ENCODE peak calls at places on chromosomes 13 and 19, in four cellular contexts. W, X, U and S are unnamed samples.

GRCh38 chr13:110683203-110683883 is 22.6 kb downstream of the CARS2 start:
- DNase-seq in X (peak; percentile 47), W (no peak), U (no peak), S (peak; percentile 37)

GRCh38 chr19:45739498-45740439 is 6.5 kb downstream of the MEIOSIN start:
- DNase-seq in X (no peak), W (no peak), U (no peak), S (no peak)

GRCh38 chr13:89749888-89750287 is 1597.6 kb upstream of the MIR17HG start:
- DNase-seq in X (peak; percentile 13), U (no peak), W (no peak), S (no peak)

GRCh38 chr13:40682449-40683240 is 16.2 kb upstream of the FOXO1 start:
- DNase-seq in U (no peak), W (no peak), X (peak; percentile 36), S (peak; percentile 32)

GRCh38 chr19:50820549-50821247 is 2.9 kb downstream of the KLK1 start:
- DNase-seq in X (no peak), W (peak; percentile 67), U (no peak), S (no peak)

GRCh38 chr19:40416918-40417713 is 3.9 kb upstream of the PRX start:
- DNase-seq in W (no peak), X (peak; percentile 90), U (no peak), S (no peak)

GRCh38 chr13:27791146-27791900 is 960 bp upstream of the GSX1 start:
- DNase-seq in X (no peak), U (no peak), W (no peak), S (no peak)

GRCh38 chr19:20664917-20665781 is 3.8 kb upstream of the ZNF626 start:
- DNase-seq in U (peak; percentile 24), X (no peak), W (peak; percentile 68), S (peak; percentile 62)

GRCh38 chr19:35042954-35043604 is 1.6 kb downstream of the HPN start:
- DNase-seq in X (no peak), U (no peak), W (no peak), S (no peak)

GRCh38 chr19:35042056-35042730 is 672 bp downstream of the HPN start:
- DNase-seq in X (no peak), W (no peak), U (no peak), S (no peak)

GRCh38 chr19:35040474-35040825 is 1.1 kb upstream of the HPN start:
- DNase-seq in X (no peak), W (no peak), U (no peak), S (no peak)

GRCh38 chr19:35040826-35041547 is 534 bp upstream of the HPN start:
- DNase-seq in W (peak; percentile 87), U (no peak), X (peak; percentile 30), S (peak; percentile 81)

GRCh38 chr19:35041548-35042055 is at the start of gene HPN:
- DNase-seq in W (peak; percentile 96), U (no peak), X (no peak), S (peak; percentile 81)
- H2BK120ac ChIP-seq in W (no peak within 1 kb of the TSS), U (peak within 1 kb of the TSS; percentile 77), X (peak within 1 kb of the TSS; percentile 71), S (no peak within 1 kb of the TSS)

GRCh38 chr13:91174886-91175501 is 172.5 kb upstream of the MIR17HG start:
- DNase-seq in X (no peak), U (no peak), W (peak; percentile 43), S (peak; percentile 19)
- H3K18ac ChIP-seq in X (no peak overlapping the region), U (peak overlapping the region; percentile 79), W (no peak overlapping the region), S (peak overlapping the region; percentile 22)

GRCh38 chr19:49570997-49571676 is 9.2 kb downstream of the NOSIP start:
- DNase-seq in X (no peak), W (peak; percentile 67), U (no peak), S (peak; percentile 92)
- H3K23ac ChIP-seq in X (no peak overlapping the region), W (no peak overlapping the region), U (no peak overlapping the region), S (no peak overlapping the region)

GRCh38 chr19:38851622-38852230 is 1.9 kb upstream of the HNRNPL start:
- DNase-seq in X (peak; percentile 92), U (peak; percentile 92), W (peak; percentile 91), S (peak; percentile 95)
- H2BK120ac ChIP-seq in X (peak overlapping the region; percentile 95), U (peak overlapping the region; percentile 81), W (no peak overlapping the region), S (no peak overlapping the region)

GRCh38 chr13:25136872-25137623 is 35.0 kb downstream of the AMER2 start:
- DNase-seq in X (no peak), W (peak; percentile 56), U (no peak), S (peak; percentile 86)

GRCh38 chr13:25135896-25136295 is 36.2 kb downstream of the AMER2 start:
- DNase-seq in X (no peak), U (no peak), W (no peak), S (no peak)

GRCh38 chr13:25141042-25141441 is 31.0 kb downstream of the AMER2 start:
- DNase-seq in W (no peak), X (no peak), U (no peak), S (no peak)

GRCh38 chr13:25132984-25133383 is 37.0 kb downstream of the PABPC3 start:
- DNase-seq in X (no peak), U (no peak), W (no peak), S (no peak)

DNA sequence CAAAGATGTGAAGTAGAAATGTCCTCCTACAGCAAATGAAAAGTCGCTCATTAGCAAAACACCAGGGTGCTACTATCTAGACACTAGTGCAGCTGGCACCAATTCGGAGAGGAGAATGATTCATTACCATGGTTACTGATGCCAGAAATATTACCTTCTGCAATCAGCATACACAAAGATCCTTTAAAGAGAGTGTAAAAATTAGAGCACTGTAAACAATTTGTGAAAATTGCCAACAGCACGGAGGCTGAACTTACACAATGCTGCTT is 34.5 kb downstream of the AMER2 start:
- DNase-seq in W (no peak), U (no peak), X (no peak), S (peak; percentile 51)
- H3K18ac ChIP-seq in W (no peak overlapping the region), U (no peak overlapping the region), X (no peak overlapping the region), S (peak overlapping the region; percentile 44)

GRCh38 chr19:10087296-10088061 is 1.4 kb downstream of the SHFL start:
- DNase-seq in U (no peak), X (no peak), W (no peak), S (no peak)
- H3K23ac ChIP-seq in U (no peak overlapping the region), X (peak overlapping the region; percentile 10), W (no peak overlapping the region), S (no peak overlapping the region)

DNA sequence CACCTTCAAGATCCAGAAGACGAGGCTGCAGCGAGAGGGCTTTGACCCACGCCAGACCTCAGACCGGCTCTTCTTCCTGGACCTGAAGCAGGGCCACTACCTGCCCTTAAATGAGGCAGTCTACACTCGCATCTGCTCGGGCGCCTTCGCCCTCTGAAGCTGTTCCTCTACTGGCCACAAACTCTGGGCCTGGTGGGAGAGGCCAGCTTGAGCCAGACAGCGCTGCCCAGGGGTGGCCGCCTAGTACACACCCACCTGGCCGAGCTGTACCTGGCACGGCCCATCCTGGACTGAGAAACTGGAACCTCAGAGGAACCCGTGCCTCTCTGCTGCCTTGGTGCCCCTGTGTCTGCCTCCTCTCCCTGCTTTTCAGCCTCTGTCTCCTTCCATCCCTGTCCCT is 7.0 kb upstream of the PGLS start:
- DNase-seq in W (no peak), U (no peak), X (no peak), S (no peak)
- H2BK120ac ChIP-seq in W (no peak overlapping the region), U (no peak overlapping the region), X (no peak overlapping the region), S (no peak overlapping the region)